ENCODE peak calls at places on chromosomes 6 and 20, in eight cellular contexts. M, X, A, U, I, G, H and J are unnamed samples.

GRCh38 chr6:135179920-135180457 is 1.1 kb upstream of the MYB start:
- DNase-seq in G (no peak), X (no peak), H (no peak), A (no peak), U (no peak), I (no peak), M (no peak), J (no peak)

GRCh38 chr6:4941782-4942672 is 61.8 kb downstream of the RPP40 start:
- DNase-seq in X (peak), M (peak), U (no peak), I (no peak), H (no peak), G (no peak), A (peak), J (peak)

GRCh38 chr6:157855325-157855724 is 32.3 kb downstream of the SNX9 start:
- DNase-seq in A (no peak), I (no peak), U (no peak), G (no peak), H (no peak), X (no peak), M (no peak), J (no peak)

GRCh38 chr20:2599265-2600060 is 53.0 kb upstream of the NOP56 start:
- DNase-seq in U (peak), A (no peak), H (no peak), G (no peak), I (no peak), M (no peak), X (no peak), J (no peak)

GRCh38 chr6:41462980-41463930 is 82.9 kb upstream of the FOXP4 start:
- DNase-seq in M (peak), U (no peak), I (no peak), G (no peak), X (peak), A (peak), H (no peak), J (peak)

GRCh38 chr20:18688676-18689075 is 100.8 kb downstream of the DTD1 start:
- DNase-seq in X (no peak), U (no peak), M (no peak), G (no peak), I (no peak), H (no peak), A (no peak), J (no peak)

GRCh38 chr6:5058254-5058653 is 26.9 kb upstream of the PPP1R3G start:
- DNase-seq in H (no peak), X (no peak), I (no peak), G (no peak), M (no peak), U (no peak), A (no peak), J (no peak)

GRCh38 chr20:33673411-33674293 is 576 bp downstream of the NECAB3 start:
- DNase-seq in H (no peak), G (no peak), A (peak), X (no peak), I (no peak), M (no peak), U (no peak), J (no peak)

GRCh38 chr6:36536873-36537547 is 10.3 kb downstream of the STK38 start:
- DNase-seq in G (no peak), X (no peak), I (no peak), H (no peak), M (no peak), A (no peak), U (no peak), J (no peak)

GRCh38 chr6:106124015-106124414 is 37.9 kb downstream of the PRDM1 start:
- DNase-seq in A (no peak), I (no peak), U (no peak), H (no peak), G (no peak), X (no peak), M (no peak), J (no peak)

GRCh38 chr6:169224185-169224695 is 29.4 kb downstream of the THBS2 start:
- DNase-seq in X (peak), I (no peak), A (peak), M (peak), U (no peak), H (no peak), G (no peak), J (peak)

GRCh38 chr6:1554881-1555569 is 54.7 kb upstream of the FOXC1 start:
- DNase-seq in A (peak), M (peak), H (peak), U (no peak), I (peak), X (peak), G (peak), J (peak)
- H3K4me3 ChIP-seq in A (peak), M (peak), H (peak), U (peak), I (peak), X (peak), G (peak), J (peak)

GRCh38 chr6:138546733-138547185 is 47.5 kb upstream of the NHSL1 start:
- DNase-seq in H (no peak), U (no peak), I (no peak), G (no peak), M (no peak), X (no peak), A (no peak), J (peak)
- H3K4me3 ChIP-seq in H (no peak), U (no peak), I (no peak), G (no peak), M (no peak), X (no peak), A (no peak), J (no peak)

GRCh38 chr6:119467478-119468081 is 118.0 kb upstream of the MAN1A1 start:
- DNase-seq in H (no peak), X (peak), A (no peak), M (no peak), I (no peak), U (no peak), G (no peak), J (no peak)
- H3K4me3 ChIP-seq in H (no peak), X (no peak), A (no peak), M (no peak), I (no peak), U (no peak), G (no peak), J (no peak)

GRCh38 chr20:50928469-50928868 is 2.8 kb downstream of the ADNP start:
- DNase-seq in A (no peak), H (no peak), I (no peak), G (no peak), X (no peak), M (no peak), U (no peak), J (peak)
- H3K4me3 ChIP-seq in A (no peak), H (peak), I (no peak), G (no peak), X (peak), M (no peak), U (no peak), J (peak)

GRCh38 chr6:50380409-50381105 is 330.8 kb upstream of the DEFB112 start:
- DNase-seq in H (no peak), I (no peak), M (no peak), A (no peak), U (no peak), G (no peak), X (no peak), J (no peak)

DNA sequence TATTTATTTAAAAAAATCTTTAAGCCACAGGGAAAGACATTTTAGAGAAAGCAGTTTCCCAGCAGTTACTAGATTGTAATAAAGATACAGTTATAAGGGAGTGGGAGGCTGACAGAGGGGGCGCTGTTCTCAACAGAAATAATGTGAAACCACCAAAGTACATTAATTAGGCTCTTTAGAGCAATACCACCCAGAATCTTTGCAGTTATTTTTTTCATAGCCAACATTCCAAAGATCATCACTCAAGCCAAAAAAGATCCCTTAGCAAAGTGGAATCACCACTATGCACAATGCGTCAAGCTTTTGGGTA is 331.3 kb upstream of the DEFB112 start:
- DNase-seq in G (no peak), A (no peak), U (peak), X (no peak), M (no peak), H (no peak), I (no peak), J (no peak)
- H3K4me3 ChIP-seq in G (no peak), A (no peak), U (no peak), X (no peak), M (no peak), H (peak), I (no peak), J (no peak)

DNA sequence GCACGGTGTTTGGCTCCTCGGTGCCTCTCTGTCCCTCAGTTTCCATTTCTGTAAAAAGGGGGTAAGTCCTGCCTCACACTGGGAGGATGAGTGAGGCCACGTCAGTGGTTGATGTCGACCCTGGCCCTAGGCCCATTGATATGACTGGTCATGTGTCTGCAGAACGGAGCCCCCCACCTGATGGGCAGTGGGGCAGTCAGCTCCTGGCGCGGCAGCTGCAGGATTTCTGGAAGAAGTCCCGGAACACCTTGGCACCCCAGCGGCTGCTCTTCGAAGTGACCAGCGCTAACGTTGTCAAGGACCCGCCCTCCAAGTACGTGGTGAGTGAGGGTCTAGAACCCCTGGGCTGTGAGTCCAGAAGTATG is 1.2 kb downstream of the SNX21 start:
- DNase-seq in U (no peak), M (no peak), G (peak), X (no peak), I (no peak), A (peak), H (no peak), J (no peak)
- H3K4me3 ChIP-seq in U (no peak), M (no peak), G (no peak), X (peak), I (no peak), A (no peak), H (peak), J (peak)